ENCODE peak calls at places on chromosomes 6 and 20, in seven cellular contexts. E is hypothalamus, M is NCI-H2029, B is HS-27A, W is B cell, T is head of caudate nucleus, Y is astrocyte. C is an unnamed sample.

GRCh38 chr20:5910192-5910591 is 40.1 kb downstream of the TRMT6 start:
- DNase-seq in E (no peak), M (no peak), B (no peak), W (no peak), T (no peak), Y (no peak), C (no peak)

GRCh38 chr6:30719356-30719755 is 796 bp upstream of the TUBB start:
- DNase-seq in E (no peak), M (no peak), B (no peak), W (no peak), T (no peak), Y (no peak), C (no peak)

GRCh38 chr20:36819662-36820061 is 46.1 kb upstream of the DSN1 start:
- DNase-seq in E (no peak), M (peak), B (no peak), W (no peak), T (no peak), Y (no peak), C (no peak)

GRCh38 chr20:10306440-10307358 is 88.1 kb downstream of the SNAP25 start:
- DNase-seq in E (no peak), M (no peak), B (peak), W (no peak), T (no peak), Y (peak), C (no peak)

GRCh38 chr6:137678451-137678850 is 184.3 kb upstream of the OLIG3 start:
- DNase-seq in E (no peak), M (no peak), B (no peak), W (no peak), T (no peak), Y (no peak), C (no peak)

GRCh38 chr6:2563635-2564034 is 187.1 kb downstream of the MYLK4 start:
- DNase-seq in E (no peak), M (peak), B (no peak), W (no peak), T (no peak), Y (peak), C (no peak)

GRCh38 chr20:43187476-43188233 is 2.1 kb downstream of the PTPRT start:
- DNase-seq in E (peak), M (peak), B (peak), W (peak), T (peak), Y (peak), C (peak)

GRCh38 chr6:135181333-135182119 is 418 bp downstream of the MYB start:
- DNase-seq in E (no peak), M (no peak), B (no peak), W (peak), T (no peak), Y (no peak), C (no peak)

GRCh38 chr6:150118208-150118607 is 24.6 kb upstream of the PPP1R14C start:
- DNase-seq in E (no peak), M (no peak), B (no peak), W (no peak), T (no peak), Y (no peak), C (no peak)

GRCh38 chr6:137094411-137095008 is 49.7 kb upstream of the IL20RA start:
- DNase-seq in E (peak), M (peak), B (peak), W (peak), T (peak), Y (peak), C (peak)

C was measured in hippocampal formation.